ENCODE peak calls at places on chromosomes 7 and 10, in six cellular contexts. A is HCT116, W is AG04449, L is cardiac fibroblast, J is lower lobe of right lung, G is nephron progenitor cell. H is an unnamed sample.

GRCh38 chr10:126058507-126058906 is 162.1 kb downstream of the FANK1 start:
- DNase-seq in L (no peak), G (no peak), A (no peak), W (no peak), J (no peak), H (no peak)

GRCh38 chr10:113544392-113544791 is 8.5 kb upstream of the HABP2 start:
- DNase-seq in J (no peak), A (no peak), L (no peak), W (no peak), G (no peak), H (no peak)

GRCh38 chr10:44922021-44922420 is 10.9 kb downstream of the TMEM72 start:
- DNase-seq in A (no peak), W (no peak), L (no peak), J (no peak), G (no peak), H (no peak)

GRCh38 chr7:84712326-84712725 is 474.5 kb downstream of the SEMA3D start:
- DNase-seq in L (peak; percentile 35), A (no peak), J (no peak), W (no peak), G (no peak), H (no peak)

GRCh38 chr7:85191383-85191782 is 4.5 kb upstream of the SEMA3D start:
- DNase-seq in L (peak; percentile 61), G (no peak), J (no peak), A (peak; percentile 19), W (no peak), H (no peak)

GRCh38 chr7:114889646-114890285 is 32.1 kb upstream of the MDFIC start:
- DNase-seq in W (peak; percentile 94), G (no peak), J (no peak), A (peak; percentile 97), L (peak; percentile 98), H (no peak)

GRCh38 chr7:157828881-157829280 is 492.1 kb downstream of the DNAJB6 start:
- DNase-seq in W (no peak), L (no peak), A (no peak), G (no peak), J (no peak), H (no peak)

GRCh38 chr7:139727151-139727705 is 50.6 kb downstream of the HIPK2 start:
- DNase-seq in L (peak; percentile 87), G (no peak), A (no peak), J (no peak), W (no peak), H (no peak)

GRCh38 chr10:123044391-123044790 is 35.6 kb downstream of the ACADSB start:
- DNase-seq in A (peak; percentile 29), G (no peak), J (no peak), W (no peak), L (peak; percentile 25), H (no peak)

GRCh38 chr10:117720931-117721826 is 178.6 kb downstream of the EMX2 start:
- DNase-seq in A (no peak), J (no peak), W (no peak), G (peak; percentile 79), L (no peak), H (no peak)

GRCh38 chr7:99386584-99387238 is 12.2 kb downstream of the ARPC1B start:
- DNase-seq in G (no peak), L (peak; percentile 58), J (no peak), W (no peak), A (no peak), H (no peak)

GRCh38 chr10:5775705-5776104 is 37.5 kb downstream of the GDI2 start:
- DNase-seq in A (no peak), W (no peak), G (no peak), J (peak; percentile 64), L (no peak), H (no peak)

GRCh38 chr7:75738975-75739795 is 444 bp upstream of the HIP1 start:
- DNase-seq in A (peak; percentile 95), J (peak; percentile 100), G (peak; percentile 100), W (peak; percentile 90), L (peak; percentile 98), H (peak; percentile 100)
- TF ChIP-seq CTCF in A (no peak), J (no peak), G (no peak), W (peak; percentile 5), L (no peak), H (no peak)

GRCh38 chr10:111098679-111099437 is 22.0 kb downstream of the ADRA2A start:
- DNase-seq in G (no peak), L (peak; percentile 5), A (peak; percentile 19), J (no peak), W (no peak), H (no peak)
- TF ChIP-seq CTCF in G (no peak), L (no peak), A (peak; percentile 17), J (no peak), W (no peak), H (no peak)

GRCh38 chr10:77087406-77087805 is 550.2 kb downstream of the KCNMA1 start:
- DNase-seq in L (peak; percentile 27), A (no peak), W (no peak), J (no peak), G (no peak), H (no peak)

GRCh38 chr10:77090381-77091356 is 546.9 kb downstream of the KCNMA1 start:
- DNase-seq in W (no peak), A (no peak), G (no peak), L (no peak), J (no peak), H (no peak)

GRCh38 chr10:77091745-77092144 is 545.9 kb downstream of the KCNMA1 start:
- DNase-seq in L (no peak), W (no peak), G (no peak), A (no peak), J (no peak), H (no peak)

GRCh38 chr10:77093126-77093525 is 544.5 kb downstream of the KCNMA1 start:
- DNase-seq in A (no peak), G (no peak), W (no peak), J (no peak), L (no peak), H (no peak)
- TF ChIP-seq CTCF in A (no peak), G (no peak), W (no peak), J (no peak), L (no peak), H (no peak)

GRCh38 chr7:31192996-31193395 is 140.9 kb downstream of the ADCYAP1R1 start:
- DNase-seq in L (peak; percentile 41), A (peak; percentile 36), W (no peak), G (peak; percentile 78), J (peak; percentile 54), H (peak; percentile 82)
- TF ChIP-seq CTCF in L (peak; percentile 76), A (peak; percentile 48), W (peak; percentile 80), G (peak; percentile 81), J (peak; percentile 70), H (peak; percentile 63)

DNA sequence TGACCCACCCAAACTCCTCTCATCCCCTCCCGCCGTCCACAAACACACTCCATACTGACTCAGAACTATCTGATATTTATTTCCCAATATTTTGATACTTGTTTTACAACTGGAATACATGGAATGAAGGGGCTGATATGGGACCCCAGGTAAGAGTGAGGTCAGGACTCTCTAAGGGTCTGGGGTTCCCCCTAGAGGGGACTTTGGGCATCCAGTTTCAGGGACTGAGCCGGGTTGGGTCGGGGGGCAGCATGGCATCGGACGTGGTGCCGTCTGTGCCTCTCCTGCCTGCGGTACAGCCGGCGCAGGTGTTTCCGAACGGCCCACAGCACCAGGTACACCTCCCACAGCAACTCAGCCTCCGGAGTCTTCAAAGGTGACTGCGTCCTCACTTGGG is 7.5 kb downstream of the SPACDR start:
- DNase-seq in W (no peak), A (no peak), J (no peak), L (no peak), G (no peak), H (no peak)
- TF ChIP-seq CTCF in W (no peak), A (no peak), J (no peak), L (no peak), G (no peak), H (no peak)

GRCh38 chr10:74151057-74151878 is at the start of gene ADK:
- DNase-seq in L (peak; percentile 99), W (peak; percentile 69), G (peak; percentile 100), A (peak; percentile 96), J (peak; percentile 100), H (peak; percentile 98)
- TF ChIP-seq CTCF in L (peak; percentile 39), W (peak; percentile 58), G (peak; percentile 44), A (no peak), J (peak; percentile 37), H (no peak)